ENCODE peak calls at places on chromosomes 1 and 21, in seven cellular contexts. R is AG09319; U is cardiac fibroblast; W is heart right ventricle; A is Right ventricle myocardium inferior; H is AG04450; J is activated CD8-positive, alpha-beta memory T cell treated with anti-CD3 and anti-CD28 coated beads for 1 hour. E is an unnamed sample.

GRCh38 chr1:65924471-65924870 is 131.8 kb downstream of the PDE4B start:
- DNase-seq in H (peak; percentile 61), W (no peak), A (no peak), J (no peak), R (no peak), U (peak; percentile 64), E (peak; percentile 50)

GRCh38 chr1:201024251-201024998 is 911 bp upstream of the KIF21B start:
- DNase-seq in W (no peak), R (no peak), A (no peak), J (no peak), H (no peak), U (no peak), E (no peak)

GRCh38 chr1:59007820-59008598 is 224.2 kb upstream of the JUN start:
- DNase-seq in U (no peak), R (no peak), A (no peak), H (no peak), J (no peak), W (no peak), E (no peak)

GRCh38 chr21:42541174-42541573 is 27.5 kb downstream of the SLC37A1 start:
- DNase-seq in H (no peak), U (no peak), W (no peak), J (no peak), A (no peak), R (no peak), E (no peak)

GRCh38 chr1:152110860-152111514 is 4.3 kb downstream of the TCHH start:
- DNase-seq in U (peak; percentile 54), H (no peak), R (no peak), A (peak; percentile 60), J (no peak), W (peak; percentile 18), E (no peak)

GRCh38 chr1:53693773-53694717 is 44.9 kb downstream of the GLIS1 start:
- DNase-seq in J (no peak), U (no peak), R (no peak), H (no peak), W (no peak), A (no peak), E (no peak)

GRCh38 chr1:26083246-26083645 is 15.8 kb upstream of the TRIM63 start:
- DNase-seq in J (no peak), H (no peak), W (no peak), U (no peak), A (no peak), R (no peak), E (no peak)

GRCh38 chr1:104706631-104707147 is 957.0 kb downstream of the AMY1C start:
- DNase-seq in R (peak; percentile 11), H (no peak), A (no peak), J (no peak), U (no peak), W (no peak), E (no peak)

E was measured in AG04449.